ENCODE peak calls at places on chromosomes 5 and 9, in four cellular contexts. One of them, this sample, is unnamed.
A peak's percentile ranks its signal among the peaks of the same experiment; 100 is the strongest.

GRCh38 chr5:151587796-151588606 is 3.1 kb downstream of the FAT2 start:
- DNase-seq in effector memory CD8-positive, alpha-beta T cell: no peak
- DNase-seq in AG10803: no peak
- DNase-seq in left colon: no peak
- DNase-seq in this sample: no peak

GRCh38 chr5:91643796-91644195 is 260.7 kb upstream of the ARRDC3 start:
- DNase-seq in left colon: no peak
- DNase-seq in AG10803: no peak
- DNase-seq in effector memory CD8-positive, alpha-beta T cell: no peak
- DNase-seq in this sample: no peak

GRCh38 chr5:82164109-82164956 is 113.8 kb downstream of the RPS23 start:
- DNase-seq in AG10803: peak; percentile 49
- DNase-seq in left colon: no peak
- DNase-seq in effector memory CD8-positive, alpha-beta T cell: no peak
- DNase-seq in this sample: no peak

GRCh38 chr5:95155888-95156287 is 129.0 kb downstream of the MCTP1 start:
- DNase-seq in left colon: no peak
- DNase-seq in effector memory CD8-positive, alpha-beta T cell: no peak
- DNase-seq in AG10803: no peak
- DNase-seq in this sample: no peak

GRCh38 chr9:87686520-87687090 is 39.3 kb upstream of the CTSL start:
- DNase-seq in left colon: no peak
- DNase-seq in AG10803: no peak
- DNase-seq in effector memory CD8-positive, alpha-beta T cell: no peak
- DNase-seq in this sample: no peak

GRCh38 chr5:74490814-74491213 is 149.7 kb downstream of the ENC1 start:
- DNase-seq in AG10803: no peak
- DNase-seq in left colon: no peak
- DNase-seq in effector memory CD8-positive, alpha-beta T cell: no peak
- DNase-seq in this sample: no peak

GRCh38 chr9:72952914-72953313 is at the start of gene ALDH1A1:
- DNase-seq in effector memory CD8-positive, alpha-beta T cell: no peak
- DNase-seq in left colon: peak; percentile 46
- DNase-seq in AG10803: no peak
- DNase-seq in this sample: no peak

GRCh38 chr5:60945760-60946253 is 802 bp downstream of the NDUFAF2 start:
- DNase-seq in left colon: peak; percentile 42
- DNase-seq in effector memory CD8-positive, alpha-beta T cell: no peak
- DNase-seq in AG10803: peak; percentile 56
- DNase-seq in this sample: peak; percentile 30

GRCh38 chr9:128917151-128917849 is 3.5 kb upstream of the PHYHD1 start:
- DNase-seq in left colon: peak; percentile 68
- DNase-seq in effector memory CD8-positive, alpha-beta T cell: no peak
- DNase-seq in AG10803: peak; percentile 88
- DNase-seq in this sample: no peak

GRCh38 chr5:175448276-175448675 is 4.3 kb upstream of the DRD1 start:
- DNase-seq in effector memory CD8-positive, alpha-beta T cell: no peak
- DNase-seq in AG10803: no peak
- DNase-seq in left colon: no peak
- DNase-seq in this sample: no peak

GRCh38 chr9:130868230-130868629 is 28.4 kb downstream of the QRFP start:
- DNase-seq in effector memory CD8-positive, alpha-beta T cell: no peak
- DNase-seq in AG10803: no peak
- DNase-seq in left colon: no peak
- DNase-seq in this sample: no peak

GRCh38 chr5:119036101-119036762 is 34.7 kb upstream of the DMXL1 start:
- DNase-seq in effector memory CD8-positive, alpha-beta T cell: no peak
- DNase-seq in AG10803: peak; percentile 56
- DNase-seq in left colon: no peak
- DNase-seq in this sample: peak; percentile 68

GRCh38 chr5:133404724-133405123 is 207.6 kb downstream of the FSTL4 start:
- DNase-seq in AG10803: no peak
- DNase-seq in effector memory CD8-positive, alpha-beta T cell: no peak
- DNase-seq in left colon: no peak
- DNase-seq in this sample: no peak

GRCh38 chr5:124253421-124253820 is 493.0 kb downstream of the ZNF608 start:
- DNase-seq in left colon: no peak
- DNase-seq in AG10803: no peak
- DNase-seq in effector memory CD8-positive, alpha-beta T cell: no peak
- DNase-seq in this sample: no peak

GRCh38 chr9:84990416-84990815 is 320.9 kb downstream of the NTRK2 start:
- DNase-seq in AG10803: no peak
- DNase-seq in effector memory CD8-positive, alpha-beta T cell: no peak
- DNase-seq in left colon: no peak
- DNase-seq in this sample: no peak

GRCh38 chr5:154461531-154461930 is 15.7 kb downstream of the SAP30L start:
- DNase-seq in left colon: no peak
- DNase-seq in effector memory CD8-positive, alpha-beta T cell: no peak
- DNase-seq in AG10803: peak; percentile 40
- DNase-seq in this sample: no peak

GRCh38 chr5:134642931-134643530 is 5.6 kb upstream of the SEC24A start:
- DNase-seq in AG10803: peak; percentile 72
- DNase-seq in effector memory CD8-positive, alpha-beta T cell: no peak
- DNase-seq in left colon: no peak
- DNase-seq in this sample: no peak

GRCh38 chr9:95138474-95138873 is 179.0 kb downstream of the FANCC start:
- DNase-seq in AG10803: no peak
- DNase-seq in effector memory CD8-positive, alpha-beta T cell: no peak
- DNase-seq in left colon: no peak
- DNase-seq in this sample: no peak

GRCh38 chr9:108049026-108049591 is 559.5 kb upstream of the KLF4 start:
- DNase-seq in left colon: no peak
- DNase-seq in effector memory CD8-positive, alpha-beta T cell: no peak
- DNase-seq in AG10803: peak; percentile 95
- DNase-seq in this sample: peak; percentile 97

GRCh38 chr5:179918742-179919486 is 11.2 kb upstream of the TBC1D9B start:
- DNase-seq in effector memory CD8-positive, alpha-beta T cell: no peak
- DNase-seq in AG10803: no peak
- DNase-seq in left colon: no peak
- DNase-seq in this sample: no peak

GRCh38 chr5:173878224-173878967 is 9.8 kb upstream of the CPEB4 start:
- DNase-seq in left colon: no peak
- DNase-seq in effector memory CD8-positive, alpha-beta T cell: no peak
- DNase-seq in AG10803: no peak
- DNase-seq in this sample: no peak

GRCh38 chr5:65749221-65749844 is 27.3 kb downstream of the NLN start:
- DNase-seq in left colon: no peak
- DNase-seq in effector memory CD8-positive, alpha-beta T cell: no peak
- DNase-seq in AG10803: no peak
- DNase-seq in this sample: no peak

GRCh38 chr9:110971234-110971633 is 67.0 kb downstream of the LPAR1 start:
- DNase-seq in left colon: no peak
- DNase-seq in AG10803: no peak
- DNase-seq in effector memory CD8-positive, alpha-beta T cell: no peak
- DNase-seq in this sample: no peak

GRCh38 chr9:104747565-104748358 is at the start of gene NIPSNAP3A:
- DNase-seq in effector memory CD8-positive, alpha-beta T cell: peak; percentile 81
- DNase-seq in left colon: peak; percentile 89
- DNase-seq in AG10803: peak; percentile 60
- DNase-seq in this sample: peak; percentile 72

GRCh38 chr5:40615586-40616193 is 64.0 kb upstream of the PTGER4 start:
- DNase-seq in AG10803: no peak
- DNase-seq in effector memory CD8-positive, alpha-beta T cell: no peak
- DNase-seq in left colon: no peak
- DNase-seq in this sample: peak; percentile 18

GRCh38 chr9:76686756-76687155 is 77.5 kb upstream of the PCA3 start:
- DNase-seq in AG10803: no peak
- DNase-seq in left colon: no peak
- DNase-seq in effector memory CD8-positive, alpha-beta T cell: no peak
- DNase-seq in this sample: no peak

GRCh38 chr5:137598341-137598740 is 99.2 kb upstream of the SPOCK1 start:
- DNase-seq in effector memory CD8-positive, alpha-beta T cell: no peak
- DNase-seq in left colon: no peak
- DNase-seq in AG10803: no peak
- DNase-seq in this sample: no peak

GRCh38 chr5:155605898-155606297 is 592.3 kb downstream of the KIF4B start:
- DNase-seq in left colon: no peak
- DNase-seq in effector memory CD8-positive, alpha-beta T cell: no peak
- DNase-seq in AG10803: no peak
- DNase-seq in this sample: no peak

GRCh38 chr5:32100230-32100629 is 73.9 kb downstream of the GOLPH3 start:
- DNase-seq in effector memory CD8-positive, alpha-beta T cell: no peak
- DNase-seq in AG10803: peak; percentile 48
- DNase-seq in left colon: peak; percentile 38
- DNase-seq in this sample: no peak

GRCh38 chr5:15533124-15533893 is 33.3 kb downstream of the FBXL7 start:
- DNase-seq in AG10803: peak; percentile 90
- DNase-seq in left colon: no peak
- DNase-seq in effector memory CD8-positive, alpha-beta T cell: no peak
- DNase-seq in this sample: peak; percentile 41

GRCh38 chr9:3676766-3677165 is 151.0 kb upstream of the RFX3 start:
- DNase-seq in effector memory CD8-positive, alpha-beta T cell: no peak
- DNase-seq in left colon: no peak
- DNase-seq in AG10803: no peak
- DNase-seq in this sample: no peak

GRCh38 chr5:149216515-149216914 is 55.1 kb upstream of the AFAP1L1 start:
- DNase-seq in effector memory CD8-positive, alpha-beta T cell: no peak
- DNase-seq in left colon: no peak
- DNase-seq in AG10803: no peak
- DNase-seq in this sample: no peak

GRCh38 chr9:13648676-13649075 is 369.2 kb upstream of the MPDZ start:
- DNase-seq in left colon: no peak
- DNase-seq in AG10803: no peak
- DNase-seq in effector memory CD8-positive, alpha-beta T cell: no peak
- DNase-seq in this sample: no peak

GRCh38 chr9:5551368-5551767 is 41.0 kb downstream of the PDCD1LG2 start:
- DNase-seq in left colon: no peak
- DNase-seq in AG10803: no peak
- DNase-seq in effector memory CD8-positive, alpha-beta T cell: no peak
- DNase-seq in this sample: no peak

GRCh38 chr9:110065527-110065926 is 142.4 kb downstream of the C9orf152 start:
- DNase-seq in AG10803: peak; percentile 63
- DNase-seq in effector memory CD8-positive, alpha-beta T cell: no peak
- DNase-seq in left colon: no peak
- DNase-seq in this sample: no peak

GRCh38 chr9:137453643-137454081 is 5.5 kb downstream of the NSMF start:
- DNase-seq in left colon: peak; percentile 89
- DNase-seq in AG10803: peak; percentile 63
- DNase-seq in effector memory CD8-positive, alpha-beta T cell: no peak
- DNase-seq in this sample: no peak

GRCh38 chr9:127838375-127839078 is 15.9 kb downstream of the ENG start:
- DNase-seq in left colon: peak; percentile 66
- DNase-seq in effector memory CD8-positive, alpha-beta T cell: no peak
- DNase-seq in AG10803: peak; percentile 90
- DNase-seq in this sample: peak; percentile 92

GRCh38 chr9:104279535-104280215 is 185.6 kb downstream of the SMC2 start:
- DNase-seq in left colon: no peak
- DNase-seq in effector memory CD8-positive, alpha-beta T cell: no peak
- DNase-seq in AG10803: peak; percentile 64
- DNase-seq in this sample: peak; percentile 64

GRCh38 chr5:160767062-160767461 is 84.9 kb downstream of the ATP10B start:
- DNase-seq in left colon: no peak
- DNase-seq in AG10803: no peak
- DNase-seq in effector memory CD8-positive, alpha-beta T cell: no peak
- DNase-seq in this sample: no peak

GRCh38 chr9:130561056-130561455 is 18.3 kb upstream of the FUBP3 start:
- DNase-seq in left colon: no peak
- DNase-seq in AG10803: no peak
- DNase-seq in effector memory CD8-positive, alpha-beta T cell: no peak
- DNase-seq in this sample: no peak